ENCODE peak calls at places on chromosomes 2 and 18, in eight cellular contexts. T is body of pancreas; R is AG08396; Q is EL; K is activated effector memory CD4-positive, alpha-beta T cell treated with anti-CD3 and anti-CD28 coated beads, Interleukin-2, amount 50 U/mL, for 16 hours; G is NCI-H2171; S is GM19239; L is T-helper 1 cell. P is an unnamed sample.

GRCh38 chr2:236861196-236861875 is 224.4 kb upstream of the COPS8 start:
- DNase-seq in T (no peak), R (no peak), Q (no peak), K (peak), G (no peak), S (no peak), L (no peak), P (no peak)

GRCh38 chr2:54557601-54558187 is 101.6 kb downstream of the SPTBN1 start:
- DNase-seq in T (peak), R (no peak), Q (peak), K (peak), G (peak), S (no peak), L (peak), P (peak)

GRCh38 chr18:13376841-13377351 is 158.3 kb downstream of the LDLRAD4 start:
- DNase-seq in T (no peak), R (no peak), Q (no peak), K (peak), G (no peak), S (no peak), L (peak), P (no peak)

GRCh38 chr2:205679410-205680009 is 2.8 kb upstream of the NRP2 start:
- DNase-seq in T (no peak), R (no peak), Q (no peak), K (no peak), G (no peak), S (no peak), L (no peak), P (no peak)

GRCh38 chr2:15660491-15661294 is 69.0 kb downstream of the DDX1 start:
- DNase-seq in T (no peak), R (no peak), Q (no peak), K (no peak), G (no peak), S (no peak), L (no peak), P (no peak)

GRCh38 chr2:102736607-102737409 is 25.0 kb upstream of the TMEM182 start:
- DNase-seq in T (peak), R (peak), Q (peak), K (peak), G (peak), S (peak), L (peak), P (peak)

GRCh38 chr18:74299746-74300145 is 8.0 kb upstream of the CYB5A start:
- DNase-seq in T (no peak), R (no peak), Q (peak), K (no peak), G (no peak), S (no peak), L (no peak), P (no peak)

GRCh38 chr2:233901367-233901766 is 15.8 kb upstream of the TRPM8 start:
- DNase-seq in T (no peak), R (no peak), Q (no peak), K (no peak), G (no peak), S (no peak), L (no peak), P (no peak)

GRCh38 chr2:171531836-171532450 is 9.7 kb downstream of the CYBRD1 start:
- DNase-seq in T (no peak), R (no peak), Q (no peak), K (no peak), G (no peak), S (no peak), L (no peak), P (no peak)

GRCh38 chr2:26463252-26464207 is 14.4 kb downstream of the OTOF start:
- DNase-seq in T (no peak), R (no peak), Q (peak), K (peak), G (no peak), S (no peak), L (no peak), P (no peak)

GRCh38 chr18:27114842-27115241 is 70.3 kb downstream of the CHST9 start:
- DNase-seq in T (no peak), R (no peak), Q (no peak), K (no peak), G (no peak), S (no peak), L (no peak), P (no peak)

GRCh38 chr2:241031436-241032165 is 33.2 kb downstream of the SNED1 start:
- DNase-seq in T (no peak), R (no peak), Q (no peak), K (no peak), G (no peak), S (no peak), L (no peak), P (no peak)

GRCh38 chr18:80200932-80201672 is 46.2 kb downstream of the PARD6G start:
- DNase-seq in T (no peak), R (no peak), Q (no peak), K (no peak), G (no peak), S (no peak), L (no peak), P (no peak)

GRCh38 chr2:232511336-232511863 is 8.8 kb upstream of the PRSS56 start:
- DNase-seq in T (no peak), R (no peak), Q (no peak), K (no peak), G (no peak), S (no peak), L (no peak), P (no peak)